ENCODE peak calls at places on chromosomes 6 and 20, in seven cellular contexts. Q is H9, V is H1, O is IMR-90, T is trophoblast cell, C is neuronal stem cell, J is mesendoderm. W is an unnamed sample.

GRCh38 chr6:83369692-83370091 is 61.2 kb downstream of the ME1 start:
- DNase-seq in Q (no peak), V (no peak), O (no peak), T (no peak), C (no peak), J (no peak), W (no peak)

GRCh38 chr20:13199279-13199678 is 21.8 kb upstream of the ISM1 start:
- DNase-seq in Q (no peak), V (no peak), O (no peak), T (no peak), C (no peak), J (no peak), W (no peak)

GRCh38 chr6:163860194-163861081 is 445.9 kb downstream of the QKI start:
- DNase-seq in Q (no peak), V (no peak), O (peak; percentile 86), T (no peak), C (no peak), J (no peak), W (peak; percentile 40)

GRCh38 chr6:129498950-129499870 is 210.8 kb downstream of the ARHGAP18 start:
- DNase-seq in Q (no peak), V (no peak), O (peak; percentile 61), T (no peak), C (peak; percentile 62), J (peak; percentile 58), W (peak; percentile 70)

GRCh38 chr6:38549180-38549579 is 90.5 kb downstream of the BTBD9 start:
- DNase-seq in Q (no peak), V (no peak), O (no peak), T (no peak), C (no peak), J (no peak), W (no peak)

GRCh38 chr6:79421707-79422484 is 115.3 kb downstream of the LCA5 start:
- DNase-seq in Q (no peak), V (no peak), O (peak; percentile 92), T (no peak), C (no peak), J (no peak), W (peak; percentile 93)

GRCh38 chr6:108675226-108676160 is 114.8 kb downstream of the FOXO3 start:
- DNase-seq in Q (no peak), V (no peak), O (no peak), T (no peak), C (no peak), J (no peak), W (no peak)

GRCh38 chr6:45616209-45616608 is 238.5 kb upstream of the SUPT3H start:
- DNase-seq in Q (no peak), V (no peak), O (no peak), T (no peak), C (no peak), J (no peak), W (no peak)

GRCh38 chr6:164749126-164749758 is 560.2 kb downstream of the C6orf118 start:
- DNase-seq in Q (no peak), V (no peak), O (no peak), T (no peak), C (no peak), J (no peak), W (peak; percentile 13)

GRCh38 chr6:6614096-6614964 is 25.8 kb downstream of the LY86 start:
- DNase-seq in Q (no peak), V (no peak), O (no peak), T (no peak), C (no peak), J (no peak), W (no peak)

GRCh38 chr6:161318456-161318855 is 44.6 kb upstream of the AGPAT4 start:
- DNase-seq in Q (no peak), V (no peak), O (no peak), T (no peak), C (peak; percentile 20), J (no peak), W (no peak)

GRCh38 chr20:45433316-45433715 is 17.4 kb downstream of the PIGT start:
- DNase-seq in Q (no peak), V (no peak), O (peak; percentile 75), T (no peak), C (no peak), J (peak; percentile 45), W (peak; percentile 8)

GRCh38 chr6:28486988-28487742 is 28.4 kb downstream of the GPX6 start:
- DNase-seq in Q (no peak), V (no peak), O (no peak), T (no peak), C (no peak), J (no peak), W (no peak)

GRCh38 chr6:16950311-16950710 is 151.5 kb upstream of the STMND1 start:
- DNase-seq in Q (no peak), V (no peak), O (no peak), T (peak; percentile 20), C (no peak), J (no peak), W (no peak)

GRCh38 chr20:47338131-47338628 is 18.3 kb downstream of the ZMYND8 start:
- DNase-seq in Q (no peak), V (no peak), O (no peak), T (no peak), C (no peak), J (no peak), W (no peak)

GRCh38 chr20:62795023-62795761 is 1.1 kb upstream of the MRGBP start:
- DNase-seq in Q (peak; percentile 65), V (no peak), O (peak; percentile 49), T (peak; percentile 98), C (peak; percentile 51), J (peak; percentile 51), W (peak; percentile 83)

GRCh38 chr6:64084201-64084663 is 448.6 kb downstream of the PHF3 start:
- DNase-seq in Q (no peak), V (no peak), O (no peak), T (no peak), C (no peak), J (no peak), W (peak; percentile 41)

GRCh38 chr6:43669922-43670622 is 17.5 kb downstream of the MRPS18A start:
- DNase-seq in Q (peak; percentile 53), V (no peak), O (no peak), T (no peak), C (peak; percentile 43), J (peak; percentile 77), W (no peak)

GRCh38 chr6:106072501-106073140 is 13.5 kb upstream of the PRDM1 start:
- DNase-seq in Q (no peak), V (no peak), O (no peak), T (no peak), C (no peak), J (no peak), W (no peak)

GRCh38 chr20:19757487-19757972 is 528 bp upstream of the RIN2 start:
- DNase-seq in Q (peak; percentile 70), V (no peak), O (peak; percentile 70), T (peak; percentile 80), C (peak; percentile 62), J (peak; percentile 76), W (peak; percentile 86)

GRCh38 chr20:35771689-35772562 is at the start of gene PHF20:
- DNase-seq in Q (peak; percentile 98), V (peak; percentile 92), O (peak; percentile 96), T (peak; percentile 96), C (peak; percentile 91), J (peak; percentile 97), W (peak; percentile 96)

GRCh38 chr20:53493201-53493908 is 100.3 kb downstream of the ZNF217 start:
- DNase-seq in Q (no peak), V (no peak), O (no peak), T (no peak), C (no peak), J (no peak), W (no peak)

GRCh38 chr20:38167851-38168760 is 3.0 kb upstream of the TGM2 start:
- DNase-seq in Q (peak; percentile 43), V (no peak), O (peak; percentile 96), T (peak; percentile 95), C (no peak), J (peak; percentile 73), W (peak; percentile 92)

GRCh38 chr20:58092871-58093270 is 135.6 kb downstream of the ANKRD60 start:
- DNase-seq in Q (peak; percentile 18), V (no peak), O (no peak), T (no peak), C (no peak), J (no peak), W (no peak)

GRCh38 chr6:14957355-14958059 is 288.4 kb upstream of the JARID2 start:
- DNase-seq in Q (no peak), V (no peak), O (no peak), T (no peak), C (no peak), J (no peak), W (no peak)

GRCh38 chr6:79777713-79778579 is 146.8 kb downstream of the SH3BGRL2 start:
- DNase-seq in Q (peak; percentile 92), V (peak; percentile 70), O (peak; percentile 47), T (peak; percentile 82), C (peak; percentile 57), J (peak; percentile 80), W (peak; percentile 75)

GRCh38 chr6:122405417-122405816 is 6.0 kb downstream of the HSF2 start:
- DNase-seq in Q (no peak), V (no peak), O (peak; percentile 21), T (no peak), C (no peak), J (peak; percentile 26), W (peak; percentile 22)

GRCh38 chr6:13694562-13694961 is 17.1 kb downstream of the RANBP9 start:
- DNase-seq in Q (no peak), V (no peak), O (no peak), T (peak; percentile 13), C (no peak), J (no peak), W (no peak)

GRCh38 chr20:46563170-46563847 is 12.9 kb upstream of the OCSTAMP start:
- DNase-seq in Q (peak; percentile 74), V (no peak), O (no peak), T (no peak), C (no peak), J (peak; percentile 36), W (no peak)

GRCh38 chr20:12171927-12172581 is 254.4 kb downstream of the BTBD3 start:
- DNase-seq in Q (no peak), V (no peak), O (peak; percentile 84), T (no peak), C (no peak), J (no peak), W (peak; percentile 78)

GRCh38 chr6:9307187-9307586 is 871.8 kb upstream of the SLC35B3 start:
- DNase-seq in Q (no peak), V (no peak), O (no peak), T (no peak), C (no peak), J (no peak), W (no peak)
- H3K23ac ChIP-seq in Q (no peak overlapping the region), V (no peak overlapping the region), O (no peak overlapping the region), T (no peak overlapping the region), C (no peak overlapping the region), J (no peak overlapping the region), W (no peak overlapping the region)

GRCh38 chr6:35388772-35389352 is 46.5 kb downstream of the PPARD start:
- DNase-seq in Q (no peak), V (no peak), O (no peak), T (peak; percentile 67), C (no peak), J (no peak), W (no peak)
- H3K23ac ChIP-seq in Q (no peak overlapping the region), V (no peak overlapping the region), O (peak overlapping the region; percentile 11), T (no peak overlapping the region), C (no peak overlapping the region), J (no peak overlapping the region), W (no peak overlapping the region)

GRCh38 chr6:113403966-113404575 is 453.1 kb upstream of the MARCKS start:
- DNase-seq in Q (no peak), V (no peak), O (no peak), T (no peak), C (no peak), J (no peak), W (peak; percentile 89)
- H3K23ac ChIP-seq in Q (no peak overlapping the region), V (no peak overlapping the region), O (no peak overlapping the region), T (no peak overlapping the region), C (no peak overlapping the region), J (no peak overlapping the region), W (no peak overlapping the region)

GRCh38 chr6:146077992-146078391 is 49.1 kb downstream of the GRM1 start:
- DNase-seq in Q (no peak), V (no peak), O (no peak), T (no peak), C (no peak), J (no peak), W (no peak)
- H3K23ac ChIP-seq in Q (no peak overlapping the region), V (no peak overlapping the region), O (no peak overlapping the region), T (no peak overlapping the region), C (no peak overlapping the region), J (no peak overlapping the region), W (no peak overlapping the region)